ENCODE peak calls at places on chromosomes 13 and 19, in four cellular contexts. One of them, this sample, is unnamed.

GRCh38 chr19:31892060-31892459 is 453.4 kb upstream of the ZNF507 start:
- DNase-seq in NAMALWA: no peak
- DNase-seq in amygdala: no peak
- DNase-seq in AG09309: no peak
- DNase-seq in this sample: no peak

GRCh38 chr13:44919103-44919804 is 70.0 kb downstream of the NUFIP1 start:
- DNase-seq in AG09309: no peak
- DNase-seq in amygdala: no peak
- DNase-seq in NAMALWA: no peak
- DNase-seq in this sample: no peak

GRCh38 chr19:44684892-44685847 is 13.8 kb upstream of the CEACAM16 start:
- DNase-seq in NAMALWA: no peak
- DNase-seq in AG09309: peak; percentile 79
- DNase-seq in amygdala: no peak
- DNase-seq in this sample: no peak

GRCh38 chr19:310141-310651 is 19.0 kb upstream of the PLPP2 start:
- DNase-seq in NAMALWA: no peak
- DNase-seq in amygdala: no peak
- DNase-seq in AG09309: no peak
- DNase-seq in this sample: no peak

GRCh38 chr19:8194528-8195275 is 14.5 kb upstream of the CERS4 start:
- DNase-seq in AG09309: no peak
- DNase-seq in NAMALWA: peak; percentile 71
- DNase-seq in amygdala: no peak
- DNase-seq in this sample: no peak

GRCh38 chr13:52003551-52003950 is 7.7 kb downstream of the ATP7B start:
- DNase-seq in amygdala: no peak
- DNase-seq in NAMALWA: no peak
- DNase-seq in AG09309: no peak
- DNase-seq in this sample: peak; percentile 8

GRCh38 chr13:62920181-62920580 is 1504.5 kb upstream of the PCDH20 start:
- DNase-seq in NAMALWA: no peak
- DNase-seq in AG09309: no peak
- DNase-seq in amygdala: no peak
- DNase-seq in this sample: no peak

GRCh38 chr13:46126552-46127171 is 21.8 kb upstream of the CPB2 start:
- DNase-seq in AG09309: peak; percentile 20
- DNase-seq in amygdala: peak; percentile 85
- DNase-seq in NAMALWA: peak; percentile 86
- DNase-seq in this sample: peak; percentile 76

GRCh38 chr19:47765522-47766358 is 12.8 kb upstream of the SELENOW start:
- DNase-seq in NAMALWA: peak; percentile 70
- DNase-seq in AG09309: no peak
- DNase-seq in amygdala: peak; percentile 61
- DNase-seq in this sample: peak; percentile 57

GRCh38 chr19:35205733-35206323 is 22.7 kb downstream of the FAM187B start:
- DNase-seq in amygdala: no peak
- DNase-seq in NAMALWA: no peak
- DNase-seq in AG09309: no peak
- DNase-seq in this sample: no peak

GRCh38 chr19:16473875-16474397 is 2.2 kb upstream of the EPS15L1 start:
- DNase-seq in AG09309: no peak
- DNase-seq in amygdala: no peak
- DNase-seq in NAMALWA: no peak
- DNase-seq in this sample: no peak

GRCh38 chr19:57002765-57003164 is 117.0 kb upstream of the USP29 start:
- DNase-seq in AG09309: no peak
- DNase-seq in amygdala: no peak
- DNase-seq in NAMALWA: no peak
- DNase-seq in this sample: peak; percentile 13

GRCh38 chr13:32039056-32039455 is 7.5 kb downstream of the FRY start:
- DNase-seq in AG09309: no peak
- DNase-seq in NAMALWA: no peak
- DNase-seq in amygdala: no peak
- DNase-seq in this sample: no peak

GRCh38 chr13:78978381-78978998 is 319.5 kb upstream of the OBI1 start:
- DNase-seq in NAMALWA: peak; percentile 87
- DNase-seq in amygdala: peak; percentile 9
- DNase-seq in AG09309: peak; percentile 17
- DNase-seq in this sample: peak; percentile 55

GRCh38 chr19:42552086-42553065 is 24.1 kb upstream of the CEACAM1 start:
- DNase-seq in amygdala: no peak
- DNase-seq in NAMALWA: no peak
- DNase-seq in AG09309: no peak
- DNase-seq in this sample: no peak

GRCh38 chr19:51971624-51972023 is 15.0 kb downstream of the ZNF350 start:
- DNase-seq in NAMALWA: peak; percentile 8
- DNase-seq in AG09309: no peak
- DNase-seq in amygdala: no peak
- DNase-seq in this sample: peak; percentile 14

GRCh38 chr19:52296400-52296772 is 583 bp upstream of the ZNF480 start:
- DNase-seq in amygdala: no peak
- DNase-seq in NAMALWA: no peak
- DNase-seq in AG09309: no peak
- DNase-seq in this sample: no peak

GRCh38 chr19:9008667-9009066 is 1.5 kb downstream of the MUC16 start:
- DNase-seq in NAMALWA: no peak
- DNase-seq in amygdala: no peak
- DNase-seq in AG09309: no peak
- DNase-seq in this sample: no peak

GRCh38 chr13:52851153-52851962 is 2.9 kb upstream of the PCDH8 start:
- DNase-seq in amygdala: no peak
- DNase-seq in NAMALWA: no peak
- DNase-seq in AG09309: no peak
- DNase-seq in this sample: peak; percentile 39

GRCh38 chr13:43242040-43242439 is 218.7 kb downstream of the DNAJC15 start:
- DNase-seq in AG09309: no peak
- DNase-seq in NAMALWA: no peak
- DNase-seq in amygdala: no peak
- DNase-seq in this sample: no peak

GRCh38 chr13:27493981-27494380 is 43.6 kb upstream of the MTIF3 start:
- DNase-seq in amygdala: no peak
- DNase-seq in NAMALWA: no peak
- DNase-seq in AG09309: no peak
- DNase-seq in this sample: no peak

GRCh38 chr13:105679832-105680231 is 855.6 kb downstream of the EFNB2 start:
- DNase-seq in NAMALWA: no peak
- DNase-seq in AG09309: no peak
- DNase-seq in amygdala: no peak
- DNase-seq in this sample: no peak

GRCh38 chr13:59483441-59484116 is 680.1 kb downstream of the DIAPH3 start:
- DNase-seq in NAMALWA: no peak
- DNase-seq in AG09309: no peak
- DNase-seq in amygdala: no peak
- DNase-seq in this sample: no peak

This sample was measured in RPMI8226.